ENCODE peak calls at places on chromosomes 3 and 15, in five cellular contexts. P is astrocyte, N is psoas muscle, J is coronary artery, I is stomach. Z is an unnamed sample.

GRCh38 chr15:51170882-51171577 is 76.3 kb upstream of the TNFAIP8L3 start:
- DNase-seq in J (no peak), N (no peak), P (no peak), I (no peak), Z (no peak)

GRCh38 chr15:85946986-85947385 is 132.7 kb upstream of the AGBL1 start:
- DNase-seq in J (no peak), I (no peak), N (no peak), P (no peak), Z (no peak)

GRCh38 chr3:26246901-26247300 is 375.7 kb upstream of the LRRC3B start:
- DNase-seq in J (no peak), I (no peak), N (no peak), P (no peak), Z (no peak)

GRCh38 chr3:49725906-49726681 is 2.3 kb upstream of the GMPPB start:
- DNase-seq in P (no peak), N (no peak), J (no peak), I (peak), Z (no peak)

GRCh38 chr3:130956721-130957120 is 62.8 kb downstream of the ATP2C1 start:
- DNase-seq in P (no peak), N (no peak), J (no peak), I (no peak), Z (no peak)

GRCh38 chr3:42490243-42490642 is 12.2 kb upstream of the VIPR1 start:
- DNase-seq in I (peak), J (peak), P (peak), N (no peak), Z (peak)

GRCh38 chr3:149384167-149384566 is 6.7 kb upstream of the TM4SF1 start:
- DNase-seq in I (no peak), P (no peak), N (no peak), J (no peak), Z (no peak)

GRCh38 chr15:79329186-79329611 is 18.3 kb downstream of the TMED3 start:
- DNase-seq in J (no peak), I (no peak), N (no peak), P (peak), Z (no peak)

GRCh38 chr15:84810073-84810840 is 6.9 kb upstream of the ALPK3 start:
- DNase-seq in N (peak), I (no peak), J (no peak), P (peak), Z (no peak)

GRCh38 chr3:24508423-24508839 is 13.8 kb upstream of the THRB start:
- DNase-seq in J (no peak), N (no peak), I (no peak), P (peak), Z (no peak)

GRCh38 chr3:64977308-64978100 is 289.7 kb upstream of the ADAMTS9 start:
- DNase-seq in N (no peak), P (peak), I (no peak), J (no peak), Z (no peak)

GRCh38 chr3:20935791-20936190 is 749.8 kb upstream of the SGO1 start:
- DNase-seq in J (no peak), N (no peak), P (peak), I (no peak), Z (no peak)

GRCh38 chr3:23763040-23763477 is 42.7 kb upstream of the UBE2E1 start:
- DNase-seq in J (no peak), I (no peak), N (no peak), P (peak), Z (no peak)

GRCh38 chr3:88031543-88032148 is 27.2 kb downstream of the CGGBP1 start:
- DNase-seq in J (no peak), P (peak), N (no peak), I (no peak), Z (no peak)

GRCh38 chr3:23785097-23785645 is 20.6 kb upstream of the UBE2E1 start:
- DNase-seq in J (no peak), P (no peak), N (no peak), I (no peak), Z (no peak)

GRCh38 chr3:194136519-194137313 is 768 bp downstream of the HES1 start:
- DNase-seq in J (peak), N (peak), P (peak), I (peak), Z (peak)

GRCh38 chr3:64223809-64224570 is 1.3 kb downstream of the PRICKLE2 start:
- DNase-seq in I (no peak), P (peak), J (no peak), N (no peak), Z (no peak)

GRCh38 chr3:191753186-191753585 is 292.2 kb downstream of the PYDC2 start:
- DNase-seq in I (no peak), J (no peak), N (no peak), P (peak), Z (no peak)

GRCh38 chr3:167575000-167575399 is 78.7 kb downstream of the WDR49 start:
- DNase-seq in P (no peak), J (no peak), I (no peak), N (no peak), Z (no peak)

GRCh38 chr15:67940324-67940719 is 100.5 kb upstream of the RNU6-1 start:
- DNase-seq in I (no peak), P (no peak), N (no peak), J (no peak), Z (no peak)

GRCh38 chr3:11653298-11654055 is 9.8 kb upstream of the VGLL4 start:
- DNase-seq in J (no peak), I (no peak), N (no peak), P (no peak), Z (no peak)

GRCh38 chr15:85947936-85948335 is 131.7 kb upstream of the AGBL1 start:
- DNase-seq in J (no peak), N (no peak), P (no peak), I (no peak), Z (no peak)

GRCh38 chr3:116905805-116906204 is 196.2 kb downstream of the TUSC7 start:
- DNase-seq in J (no peak), P (peak), I (no peak), N (no peak), Z (no peak)

GRCh38 chr3:129592362-129593150 is 13.9 kb downstream of the PLXND1 start:
- DNase-seq in P (no peak), J (no peak), I (no peak), N (peak), Z (no peak)

GRCh38 chr3:40800343-40800742 is 275.6 kb downstream of the ZNF621 start:
- DNase-seq in N (peak), I (no peak), J (no peak), P (peak), Z (no peak)

GRCh38 chr15:45732544-45733130 is 97.8 kb downstream of the SQOR start:
- DNase-seq in P (no peak), N (no peak), I (peak), J (no peak), Z (no peak)

GRCh38 chr3:74532446-74532845 is 82.0 kb downstream of the CNTN3 start:
- DNase-seq in I (no peak), P (peak), J (no peak), N (no peak), Z (no peak)

GRCh38 chr15:34987982-34988873 is at the start of gene ZNF770:
- DNase-seq in N (peak), I (peak), P (peak), J (peak), Z (peak)

GRCh38 chr15:66721020-66721419 is 19.0 kb downstream of the SMAD6 start:
- DNase-seq in P (no peak), J (no peak), N (no peak), I (no peak), Z (no peak)

GRCh38 chr3:136932518-136932917 is 25.3 kb upstream of the IL20RB start:
- DNase-seq in J (no peak), I (no peak), P (no peak), N (no peak), Z (no peak)

GRCh38 chr15:92809880-92810361 is 90.2 kb upstream of the CHD2 start:
- DNase-seq in I (no peak), P (peak), N (no peak), J (no peak), Z (no peak)

GRCh38 chr15:75727851-75728715 is 15.4 kb upstream of the CSPG4 start:
- DNase-seq in I (peak), P (no peak), N (peak), J (no peak), Z (no peak)

GRCh38 chr3:41318520-41318919 is 119.2 kb downstream of the CTNNB1 start:
- DNase-seq in J (no peak), I (no peak), P (peak), N (no peak), Z (no peak)

GRCh38 chr3:172315401-172316091 is 132.7 kb downstream of the GHSR start:
- DNase-seq in N (no peak), P (peak), I (no peak), J (no peak), Z (no peak)

GRCh38 chr3:15099364-15100098 is 583 bp upstream of the RBSN start:
- DNase-seq in P (no peak), N (no peak), J (no peak), I (no peak), Z (no peak)

GRCh38 chr3:69848113-69848512 is 108.8 kb downstream of the MITF start:
- DNase-seq in N (no peak), P (peak), J (no peak), I (no peak), Z (no peak)

GRCh38 chr3:131848111-131848510 is 186.7 kb downstream of the CPNE4 start:
- DNase-seq in N (no peak), I (no peak), P (no peak), J (no peak), Z (no peak)

GRCh38 chr3:47664519-47664918 is 85.9 kb upstream of the CSPG5 start:
- DNase-seq in P (peak), I (no peak), J (no peak), N (no peak), Z (no peak)
- TF ChIP-seq CTCF in P (peak), I (no peak), J (no peak), N (peak), Z (peak)

DNA sequence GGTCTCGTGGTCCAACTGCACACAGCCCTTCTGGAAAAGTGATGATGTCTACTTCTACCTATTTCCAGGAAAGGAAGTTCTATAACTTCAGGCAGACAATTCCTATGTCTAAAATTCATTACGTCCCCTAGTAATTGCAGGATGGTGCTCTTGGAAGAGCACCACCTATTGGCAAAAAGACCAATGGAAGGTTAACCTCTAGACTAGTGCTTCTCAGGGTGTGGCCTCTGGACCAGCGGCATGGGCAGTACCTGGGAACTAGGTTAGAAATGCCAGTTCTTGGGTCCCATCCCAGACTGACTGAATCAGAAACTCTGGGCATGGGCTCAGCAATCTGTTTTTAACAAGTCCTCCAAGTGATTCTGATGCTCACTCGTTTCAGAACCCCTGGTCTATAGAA is 258.3 kb upstream of the ICE2 start:
- DNase-seq in P (no peak), I (no peak), N (no peak), J (no peak), Z (no peak)
- TF ChIP-seq CTCF in P (no peak), I (no peak), N (no peak), J (no peak), Z (no peak)

GRCh38 chr15:52290329-52290728 is 5.3 kb downstream of the MYO5C start:
- DNase-seq in I (no peak), P (no peak), N (no peak), J (no peak), Z (no peak)
- TF ChIP-seq CTCF in I (no peak), P (no peak), N (no peak), J (no peak), Z (no peak)

DNA sequence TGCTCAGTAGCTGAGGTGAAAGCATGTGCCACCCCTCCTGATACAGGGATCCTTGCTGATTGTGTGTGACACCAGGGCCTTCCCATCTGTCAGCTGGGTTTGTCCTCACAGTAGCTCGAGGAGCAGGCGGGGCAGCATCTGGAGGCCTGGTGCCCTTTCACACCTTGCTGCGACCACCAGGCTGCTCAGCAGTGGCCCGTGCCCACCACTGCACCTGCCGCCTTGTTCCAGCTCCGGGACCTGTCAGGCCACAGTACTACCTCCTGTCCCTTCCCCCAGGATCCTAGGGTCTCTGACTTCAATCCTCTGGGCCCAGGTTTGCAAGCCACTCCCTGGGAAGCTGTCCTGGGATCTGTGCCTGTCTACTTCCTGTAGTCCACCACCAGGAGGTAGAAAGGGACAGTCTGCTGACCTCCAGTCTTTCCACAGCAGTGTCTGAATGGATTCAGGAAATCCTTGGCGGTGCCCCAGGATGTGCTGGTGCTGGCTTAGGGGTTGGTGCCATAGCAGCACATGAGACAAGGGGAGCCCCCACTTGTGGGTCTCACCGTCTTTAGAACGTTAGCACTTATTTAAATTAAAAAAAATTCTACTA is 27.5 kb downstream of the APBA2 start:
- DNase-seq in J (no peak), N (no peak), P (no peak), I (no peak), Z (no peak)
- TF ChIP-seq CTCF in J (no peak), N (no peak), P (no peak), I (no peak), Z (peak)

GRCh38 chr3:55624238-55624637 is 137.1 kb upstream of the WNT5A start:
- DNase-seq in P (peak), N (no peak), I (no peak), J (no peak), Z (no peak)
- TF ChIP-seq CTCF in P (no peak), N (no peak), I (no peak), J (no peak), Z (no peak)

GRCh38 chr3:38040400-38040799 is 1.4 kb downstream of the DLEC1 start:
- DNase-seq in I (no peak), P (no peak), J (no peak), N (no peak), Z (no peak)

GRCh38 chr3:38036906-38037305 is 2.1 kb upstream of the DLEC1 start:
- DNase-seq in N (no peak), P (no peak), I (no peak), J (no peak), Z (no peak)

GRCh38 chr3:38039101-38039898 is at the start of gene DLEC1:
- DNase-seq in I (peak), P (peak), N (peak), J (no peak), Z (no peak)

GRCh38 chr3:38038447-38038911 is 529 bp upstream of the DLEC1 start:
- DNase-seq in I (no peak), J (no peak), N (no peak), P (no peak), Z (no peak)

GRCh38 chr3:38039899-38040261 is 872 bp downstream of the DLEC1 start:
- DNase-seq in J (no peak), N (peak), P (peak), I (peak), Z (no peak)
- TF ChIP-seq CTCF in J (peak), N (peak), P (no peak), I (no peak), Z (peak)

DNA sequence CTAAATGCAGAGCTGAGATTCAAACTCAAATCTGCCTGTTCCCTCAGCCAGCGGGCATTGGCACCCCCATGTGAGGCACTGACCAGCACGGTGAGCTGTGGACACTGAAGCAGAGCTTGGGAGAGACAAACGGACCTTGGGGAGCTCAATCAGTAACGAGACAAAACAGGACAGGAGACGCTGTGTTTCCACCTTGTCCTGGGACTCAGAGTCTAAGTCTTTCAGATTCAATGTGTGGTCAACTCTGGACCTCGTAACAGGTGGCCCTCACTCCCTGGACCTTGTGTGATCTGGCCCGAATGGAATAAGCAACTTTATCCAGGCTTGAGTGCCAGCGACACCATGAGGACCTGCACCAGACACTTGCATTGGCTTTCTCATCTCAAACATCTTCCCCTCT is 232.5 kb downstream of the UACA start:
- DNase-seq in P (no peak), N (no peak), J (peak), I (no peak), Z (peak)
- TF ChIP-seq CTCF in P (no peak), N (no peak), J (no peak), I (no peak), Z (no peak)

GRCh38 chr3:107857854-107858253 is 233.0 kb downstream of the CD47 start:
- DNase-seq in N (no peak), P (no peak), J (no peak), I (no peak), Z (no peak)

GRCh38 chr3:107850681-107851080 is 240.2 kb downstream of the CD47 start:
- DNase-seq in N (no peak), P (no peak), I (no peak), J (no peak), Z (no peak)

GRCh38 chr3:107861422-107861821 is 229.4 kb downstream of the CD47 start:
- DNase-seq in I (no peak), J (no peak), P (no peak), N (no peak), Z (no peak)

GRCh38 chr3:107855710-107856109 is 235.1 kb downstream of the CD47 start:
- DNase-seq in N (no peak), J (no peak), I (no peak), P (peak), Z (no peak)
- TF ChIP-seq CTCF in N (no peak), J (no peak), I (no peak), P (peak), Z (peak)